ENCODE peak calls at places on chromosomes 1 and 21, in four cellular contexts. E is HepG2, D is K562, H is A549. K is an unnamed sample.

GRCh38 chr21:31347435-31348032 is 3.5 kb upstream of the TIAM1 start:
- DNase-seq in D (peak), H (peak), E (peak), K (no peak)

GRCh38 chr1:185008746-185009360 is 34.5 kb upstream of the NIBAN1 start:
- DNase-seq in E (no peak), H (no peak), D (no peak), K (no peak)

GRCh38 chr1:26694185-26694572 is 1.6 kb upstream of the ARID1A start:
- DNase-seq in E (no peak), D (no peak), H (no peak), K (no peak)

GRCh38 chr1:19758227-19758830 is 41.4 kb downstream of the TMCO4 start:
- DNase-seq in D (no peak), E (no peak), H (no peak), K (no peak)

GRCh38 chr1:109527846-109528245 is 11.8 kb upstream of the GPR61 start:
- DNase-seq in D (no peak), H (no peak), E (no peak), K (no peak)

GRCh38 chr21:31730687-31731111 is 1.2 kb downstream of the SCAF4 start:
- DNase-seq in E (peak), H (peak), D (no peak), K (peak)

GRCh38 chr1:18631496-18632217 is 1.0 kb downstream of the PAX7 start:
- DNase-seq in E (no peak), H (no peak), D (no peak), K (peak)

GRCh38 chr21:44822484-44823178 is 4.8 kb upstream of the SUMO3 start:
- DNase-seq in D (no peak), H (no peak), E (no peak), K (no peak)

GRCh38 chr1:145826030-145826429 is 2.0 kb downstream of the POLR3C start:
- DNase-seq in D (no peak), H (peak), E (no peak), K (no peak)

GRCh38 chr1:41353744-41354143 is 7.5 kb upstream of the FOXO6 start:
- DNase-seq in D (no peak), E (no peak), H (no peak), K (no peak)

GRCh38 chr1:116508984-116509980 is 61.5 kb downstream of the CD58 start:
- DNase-seq in D (no peak), H (peak), E (peak), K (no peak)

GRCh38 chr21:23452384-23453083 is 2154.7 kb downstream of the MRPL39 start:
- DNase-seq in H (no peak), E (no peak), D (no peak), K (peak)

GRCh38 chr1:7648761-7649384 is 122.2 kb upstream of the VAMP3 start:
- DNase-seq in H (no peak), E (no peak), D (no peak), K (no peak)

GRCh38 chr1:3685229-3685628 is 32.9 kb downstream of the TP73 start:
- DNase-seq in E (no peak), H (no peak), D (no peak), K (no peak)

GRCh38 chr1:212488436-212489283 is 55.9 kb downstream of the NENF start:
- DNase-seq in D (no peak), E (peak), H (peak), K (no peak)

GRCh38 chr1:160752926-160753325 is 13.9 kb downstream of the SLAMF7 start:
- DNase-seq in H (no peak), E (no peak), D (no peak), K (no peak)

GRCh38 chr21:32803651-32804050 is 32.1 kb upstream of the PAXBP1 start:
- DNase-seq in E (no peak), D (no peak), H (no peak), K (no peak)

GRCh38 chr21:34889287-34889536 is 159.9 kb downstream of the RUNX1 start:
- DNase-seq in E (peak), H (no peak), D (no peak), K (peak)

GRCh38 chr1:207077470-207078377 is 10.9 kb upstream of the C4BPB start:
- DNase-seq in H (peak), E (peak), D (peak), K (peak)

GRCh38 chr1:92961131-92961895 is at the start of gene DIPK1A:
- DNase-seq in D (peak), H (peak), E (peak), K (peak)

GRCh38 chr1:210352575-210352974 is 23.9 kb downstream of the HHAT start:
- DNase-seq in H (no peak), D (no peak), E (no peak), K (no peak)

GRCh38 chr1:27525296-27526271 is 35.6 kb upstream of the WASF2 start:
- DNase-seq in H (no peak), D (peak), E (no peak), K (peak)

GRCh38 chr1:206566976-206567375 is 45.3 kb downstream of the EIF2D start:
- DNase-seq in E (no peak), D (no peak), H (no peak), K (no peak)

GRCh38 chr1:240414237-240414636 is 197.7 kb downstream of the GREM2 start:
- DNase-seq in H (no peak), D (no peak), E (no peak), K (no peak)

GRCh38 chr21:45662623-45663015 is 19.1 kb downstream of the PCBP3 start:
- DNase-seq in E (no peak), D (no peak), H (no peak), K (no peak)

GRCh38 chr1:87869563-87869962 is 540.9 kb downstream of the LMO4 start:
- DNase-seq in H (peak), D (no peak), E (peak), K (no peak)

GRCh38 chr1:43366179-43366578 is 1.6 kb downstream of the ELOVL1 start:
- DNase-seq in E (no peak), D (peak), H (no peak), K (peak)

DNA sequence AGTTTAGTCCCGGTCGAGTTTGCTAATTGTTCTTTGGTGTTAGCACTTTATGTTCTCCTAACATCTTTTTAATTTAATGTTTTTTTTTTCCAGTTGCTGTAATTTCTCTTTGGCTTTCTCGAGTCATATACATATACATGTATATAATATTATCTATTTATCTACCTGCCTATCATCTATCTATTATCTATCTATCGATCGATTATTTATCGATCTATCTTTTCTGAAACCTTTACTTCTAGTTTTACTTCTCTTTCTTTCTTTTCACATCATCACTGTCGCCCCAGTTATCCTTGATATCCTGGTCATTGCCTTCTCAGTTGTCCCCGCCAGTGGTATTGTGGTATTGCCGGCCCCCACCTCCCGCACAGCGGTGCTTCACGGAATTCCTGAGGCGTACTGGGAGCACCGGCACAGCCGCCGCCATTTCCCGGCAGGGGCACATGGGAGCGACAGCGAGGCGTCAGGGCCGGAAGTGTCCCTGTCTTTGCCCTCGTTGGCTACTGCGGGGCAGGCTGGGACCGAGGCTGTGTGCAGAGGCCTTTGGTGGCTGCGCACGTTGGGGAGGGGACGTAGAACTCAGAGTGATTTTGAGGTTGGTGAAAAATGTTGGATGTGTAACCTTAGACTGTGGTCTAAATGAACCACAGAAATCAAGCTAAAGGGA is 101.1 kb downstream of the NUF2 start:
- DNase-seq in E (no peak), D (no peak), H (no peak), K (no peak)
- TF ChIP-seq HMGXB4 in E (no peak), D (no peak), H (no peak), K (no peak)

GRCh38 chr1:68051475-68051874 is 1.0 kb upstream of the DIRAS3 start:
- DNase-seq in D (no peak), H (no peak), E (no peak), K (peak)
- TF ChIP-seq HMGXB4 in D (no peak), H (no peak), E (no peak), K (no peak)

GRCh38 chr1:214002472-214002871 is 14.7 kb downstream of the PROX1 start:
- DNase-seq in E (peak), D (no peak), H (no peak), K (no peak)
- TF ChIP-seq HMGXB4 in E (no peak), D (no peak), H (no peak), K (no peak)

GRCh38 chr1:39391741-39392679 is 99.4 kb upstream of the BMP8A start:
- DNase-seq in E (peak), H (peak), D (peak), K (no peak)
- TF ChIP-seq HMGXB4 in E (no peak), H (no peak), D (no peak), K (no peak)

DNA sequence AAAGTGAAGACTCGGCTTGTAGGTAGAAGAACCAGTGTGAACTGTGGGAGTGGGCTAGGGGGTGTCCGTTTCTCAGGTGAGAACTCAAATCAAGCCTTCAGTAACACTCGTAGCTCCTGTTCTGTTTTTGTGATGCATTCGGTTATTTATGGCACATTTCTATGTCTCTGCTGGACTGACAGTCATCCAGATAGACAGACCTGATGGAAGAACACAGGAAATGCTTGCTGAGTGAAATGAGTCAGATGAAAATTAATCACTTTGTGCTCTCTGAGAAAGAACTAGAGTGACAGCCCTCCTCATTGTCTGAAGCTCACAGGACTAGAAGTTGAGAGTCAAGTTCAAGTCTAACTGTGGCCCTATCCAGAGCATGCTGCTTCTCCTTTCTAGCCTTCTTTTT is 360.1 kb upstream of the PLXNA2 start:
- DNase-seq in D (no peak), E (no peak), H (no peak), K (no peak)
- TF ChIP-seq HMGXB4 in D (no peak), E (no peak), H (no peak), K (no peak)

GRCh38 chr1:83959824-83960441 is 39.0 kb downstream of the TTLL7 start:
- DNase-seq in D (no peak), H (no peak), E (no peak), K (no peak)
- TF ChIP-seq HMGXB4 in D (no peak), H (no peak), E (no peak), K (no peak)

GRCh38 chr1:156746381-156746715 is 5.1 kb downstream of the HDGF start:
- DNase-seq in E (no peak), D (no peak), H (no peak), K (no peak)
- TF ChIP-seq HMGXB4 in E (no peak), D (no peak), H (no peak), K (no peak)

DNA sequence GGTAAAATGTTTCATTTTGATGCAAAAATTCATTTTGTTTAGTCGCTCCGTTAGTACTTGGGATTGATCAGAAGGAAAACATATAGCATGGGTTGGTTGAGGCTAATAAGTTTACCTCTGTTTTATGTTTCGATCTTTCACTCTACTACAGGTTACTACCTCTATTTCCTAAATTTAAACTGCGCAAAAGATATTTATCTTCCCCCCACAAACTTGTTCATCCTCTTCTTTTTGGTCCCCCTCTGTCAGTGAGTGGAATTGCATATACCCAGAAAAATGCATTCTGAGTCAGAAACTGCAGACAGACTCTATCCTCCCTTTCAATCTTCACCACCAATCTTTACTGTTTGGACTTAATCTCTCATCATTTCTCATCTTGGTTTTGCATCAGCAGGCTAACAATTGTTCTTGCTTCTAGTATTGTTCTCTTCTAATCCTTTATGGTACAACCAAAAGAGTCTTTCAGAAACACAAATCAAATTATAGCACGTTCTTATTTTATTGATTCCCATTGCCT is 316.0 kb upstream of the ADGRL4 start:
- DNase-seq in D (no peak), H (no peak), E (no peak), K (no peak)
- TF ChIP-seq HMGXB4 in D (no peak), H (no peak), E (no peak), K (no peak)